ENCODE peak calls at places on chromosomes 2 and 18, in eight cellular contexts. One of them, this sample, is unnamed.

GRCh38 chr18:74870950-74871349 is 273.3 kb downstream of the ZNF407 start:
- DNase-seq in naive thymus-derived CD4-positive, alpha-beta T cell: no peak
- DNase-seq in NAMALWA: no peak
- DNase-seq in IMR-90: no peak
- DNase-seq in NCI-H2107: no peak
- DNase-seq in dorsolateral prefrontal cortex: no peak
- DNase-seq in neuronal stem cell: no peak
- DNase-seq in WTC11: no peak
- DNase-seq in this sample: no peak

GRCh38 chr18:46632401-46633089 is 24.5 kb downstream of the LOXHD1 start:
- DNase-seq in naive thymus-derived CD4-positive, alpha-beta T cell: no peak
- DNase-seq in NAMALWA: no peak
- DNase-seq in IMR-90: peak
- DNase-seq in NCI-H2107: no peak
- DNase-seq in dorsolateral prefrontal cortex: peak
- DNase-seq in neuronal stem cell: no peak
- DNase-seq in WTC11: no peak
- DNase-seq in this sample: peak

GRCh38 chr2:145096582-145096981 is 576.7 kb upstream of the ZEB2 start:
- DNase-seq in naive thymus-derived CD4-positive, alpha-beta T cell: no peak
- DNase-seq in NAMALWA: no peak
- DNase-seq in IMR-90: peak
- DNase-seq in NCI-H2107: no peak
- DNase-seq in dorsolateral prefrontal cortex: no peak
- DNase-seq in neuronal stem cell: no peak
- DNase-seq in WTC11: no peak
- DNase-seq in this sample: no peak

GRCh38 chr2:39845460-39846146 is 66.5 kb upstream of the THUMPD2 start:
- DNase-seq in naive thymus-derived CD4-positive, alpha-beta T cell: no peak
- DNase-seq in NAMALWA: no peak
- DNase-seq in IMR-90: peak
- DNase-seq in NCI-H2107: no peak
- DNase-seq in dorsolateral prefrontal cortex: no peak
- DNase-seq in neuronal stem cell: no peak
- DNase-seq in WTC11: no peak
- DNase-seq in this sample: no peak

GRCh38 chr18:61435064-61435652 is 101.9 kb downstream of the CDH20 start:
- DNase-seq in naive thymus-derived CD4-positive, alpha-beta T cell: no peak
- DNase-seq in NAMALWA: peak
- DNase-seq in IMR-90: peak
- DNase-seq in NCI-H2107: no peak
- DNase-seq in dorsolateral prefrontal cortex: no peak
- DNase-seq in neuronal stem cell: no peak
- DNase-seq in WTC11: no peak
- DNase-seq in this sample: no peak

GRCh38 chr18:32040936-32041335 is 22.3 kb downstream of the RNF125 start:
- DNase-seq in naive thymus-derived CD4-positive, alpha-beta T cell: peak
- DNase-seq in NAMALWA: no peak
- DNase-seq in IMR-90: no peak
- DNase-seq in NCI-H2107: no peak
- DNase-seq in dorsolateral prefrontal cortex: no peak
- DNase-seq in neuronal stem cell: no peak
- DNase-seq in WTC11: no peak
- DNase-seq in this sample: no peak

GRCh38 chr2:34107811-34108210 is 508.7 kb upstream of the FAM98A start:
- DNase-seq in naive thymus-derived CD4-positive, alpha-beta T cell: no peak
- DNase-seq in NAMALWA: no peak
- DNase-seq in IMR-90: no peak
- DNase-seq in NCI-H2107: no peak
- DNase-seq in dorsolateral prefrontal cortex: no peak
- DNase-seq in neuronal stem cell: no peak
- DNase-seq in WTC11: no peak
- DNase-seq in this sample: no peak

GRCh38 chr2:67670704-67671300 is 273.7 kb downstream of the ETAA1 start:
- DNase-seq in naive thymus-derived CD4-positive, alpha-beta T cell: no peak
- DNase-seq in NAMALWA: no peak
- DNase-seq in IMR-90: no peak
- DNase-seq in NCI-H2107: no peak
- DNase-seq in dorsolateral prefrontal cortex: no peak
- DNase-seq in neuronal stem cell: no peak
- DNase-seq in WTC11: no peak
- DNase-seq in this sample: no peak

GRCh38 chr2:223598994-223599645 is 3.0 kb downstream of the SCG2 start:
- DNase-seq in naive thymus-derived CD4-positive, alpha-beta T cell: no peak
- DNase-seq in NAMALWA: no peak
- DNase-seq in IMR-90: peak
- DNase-seq in NCI-H2107: no peak
- DNase-seq in dorsolateral prefrontal cortex: no peak
- DNase-seq in neuronal stem cell: no peak
- DNase-seq in WTC11: no peak
- DNase-seq in this sample: no peak

GRCh38 chr18:36706313-36706881 is 122.4 kb downstream of the TPGS2 start:
- DNase-seq in naive thymus-derived CD4-positive, alpha-beta T cell: no peak
- DNase-seq in NAMALWA: no peak
- DNase-seq in IMR-90: peak
- DNase-seq in NCI-H2107: no peak
- DNase-seq in dorsolateral prefrontal cortex: no peak
- DNase-seq in neuronal stem cell: no peak
- DNase-seq in WTC11: no peak
- DNase-seq in this sample: no peak

GRCh38 chr2:58971511-58971910 is 730.4 kb upstream of the FANCL start:
- DNase-seq in naive thymus-derived CD4-positive, alpha-beta T cell: no peak
- DNase-seq in NAMALWA: no peak
- DNase-seq in IMR-90: no peak
- DNase-seq in NCI-H2107: no peak
- DNase-seq in dorsolateral prefrontal cortex: no peak
- DNase-seq in neuronal stem cell: no peak
- DNase-seq in WTC11: no peak
- DNase-seq in this sample: no peak

GRCh38 chr2:195590866-195591215 is 66.2 kb upstream of the SLC39A10 start:
- DNase-seq in naive thymus-derived CD4-positive, alpha-beta T cell: no peak
- DNase-seq in NAMALWA: no peak
- DNase-seq in IMR-90: no peak
- DNase-seq in NCI-H2107: no peak
- DNase-seq in dorsolateral prefrontal cortex: no peak
- DNase-seq in neuronal stem cell: no peak
- DNase-seq in WTC11: no peak
- DNase-seq in this sample: no peak

GRCh38 chr18:13574355-13574754 is 152.0 kb downstream of the FAM210A start:
- DNase-seq in naive thymus-derived CD4-positive, alpha-beta T cell: no peak
- DNase-seq in NAMALWA: no peak
- DNase-seq in IMR-90: no peak
- DNase-seq in NCI-H2107: no peak
- DNase-seq in dorsolateral prefrontal cortex: no peak
- DNase-seq in neuronal stem cell: no peak
- DNase-seq in WTC11: no peak
- DNase-seq in this sample: no peak

GRCh38 chr18:55830490-55830889 is 242.5 kb upstream of the TCF4 start:
- DNase-seq in naive thymus-derived CD4-positive, alpha-beta T cell: no peak
- DNase-seq in NAMALWA: no peak
- DNase-seq in IMR-90: no peak
- DNase-seq in NCI-H2107: no peak
- DNase-seq in dorsolateral prefrontal cortex: no peak
- DNase-seq in neuronal stem cell: no peak
- DNase-seq in WTC11: no peak
- DNase-seq in this sample: no peak

GRCh38 chr2:80001704-80002103 is 302.8 kb downstream of the LRRTM1 start:
- DNase-seq in naive thymus-derived CD4-positive, alpha-beta T cell: no peak
- DNase-seq in NAMALWA: no peak
- DNase-seq in IMR-90: peak
- DNase-seq in NCI-H2107: no peak
- DNase-seq in dorsolateral prefrontal cortex: no peak
- DNase-seq in neuronal stem cell: no peak
- DNase-seq in WTC11: no peak
- DNase-seq in this sample: no peak

GRCh38 chr2:125471963-125472362 is 1184.0 kb upstream of the GYPC start:
- DNase-seq in naive thymus-derived CD4-positive, alpha-beta T cell: no peak
- DNase-seq in NAMALWA: no peak
- DNase-seq in IMR-90: peak
- DNase-seq in NCI-H2107: no peak
- DNase-seq in dorsolateral prefrontal cortex: no peak
- DNase-seq in neuronal stem cell: peak
- DNase-seq in WTC11: peak
- DNase-seq in this sample: no peak

GRCh38 chr2:211408485-211408884 is 852.1 kb downstream of the CPS1 start:
- DNase-seq in naive thymus-derived CD4-positive, alpha-beta T cell: no peak
- DNase-seq in NAMALWA: no peak
- DNase-seq in IMR-90: no peak
- DNase-seq in NCI-H2107: no peak
- DNase-seq in dorsolateral prefrontal cortex: no peak
- DNase-seq in neuronal stem cell: peak
- DNase-seq in WTC11: no peak
- DNase-seq in this sample: no peak

GRCh38 chr2:215982465-215982875 is 30.9 kb downstream of the MREG start:
- DNase-seq in naive thymus-derived CD4-positive, alpha-beta T cell: no peak
- DNase-seq in NAMALWA: no peak
- DNase-seq in IMR-90: peak
- DNase-seq in NCI-H2107: no peak
- DNase-seq in dorsolateral prefrontal cortex: no peak
- DNase-seq in neuronal stem cell: no peak
- DNase-seq in WTC11: no peak
- DNase-seq in this sample: no peak

GRCh38 chr2:128317186-128317897 is 1.3 kb downstream of the HS6ST1 start:
- DNase-seq in naive thymus-derived CD4-positive, alpha-beta T cell: no peak
- DNase-seq in NAMALWA: peak
- DNase-seq in IMR-90: no peak
- DNase-seq in NCI-H2107: no peak
- DNase-seq in dorsolateral prefrontal cortex: peak
- DNase-seq in neuronal stem cell: no peak
- DNase-seq in WTC11: peak
- DNase-seq in this sample: no peak

GRCh38 chr2:174495365-174496012 is 8.7 kb upstream of the GPR155 start:
- DNase-seq in naive thymus-derived CD4-positive, alpha-beta T cell: no peak
- DNase-seq in NAMALWA: no peak
- DNase-seq in IMR-90: peak
- DNase-seq in NCI-H2107: no peak
- DNase-seq in dorsolateral prefrontal cortex: peak
- DNase-seq in neuronal stem cell: no peak
- DNase-seq in WTC11: no peak
- DNase-seq in this sample: no peak

GRCh38 chr2:223626713-223627112 is 24.6 kb upstream of the SCG2 start:
- DNase-seq in naive thymus-derived CD4-positive, alpha-beta T cell: no peak
- DNase-seq in NAMALWA: no peak
- DNase-seq in IMR-90: peak
- DNase-seq in NCI-H2107: no peak
- DNase-seq in dorsolateral prefrontal cortex: no peak
- DNase-seq in neuronal stem cell: no peak
- DNase-seq in WTC11: no peak
- DNase-seq in this sample: no peak

GRCh38 chr18:61589724-61590065 is 256.5 kb downstream of the CDH20 start:
- DNase-seq in naive thymus-derived CD4-positive, alpha-beta T cell: no peak
- DNase-seq in NAMALWA: no peak
- DNase-seq in IMR-90: peak
- DNase-seq in NCI-H2107: no peak
- DNase-seq in dorsolateral prefrontal cortex: no peak
- DNase-seq in neuronal stem cell: no peak
- DNase-seq in WTC11: no peak
- DNase-seq in this sample: no peak

GRCh38 chr18:69432847-69433246 is 32.2 kb downstream of the DOK6 start:
- DNase-seq in naive thymus-derived CD4-positive, alpha-beta T cell: no peak
- DNase-seq in NAMALWA: no peak
- DNase-seq in IMR-90: no peak
- DNase-seq in NCI-H2107: no peak
- DNase-seq in dorsolateral prefrontal cortex: no peak
- DNase-seq in neuronal stem cell: no peak
- DNase-seq in WTC11: no peak
- DNase-seq in this sample: no peak

GRCh38 chr2:58899692-58900091 is 658.6 kb upstream of the FANCL start:
- DNase-seq in naive thymus-derived CD4-positive, alpha-beta T cell: no peak
- DNase-seq in NAMALWA: no peak
- DNase-seq in IMR-90: peak
- DNase-seq in NCI-H2107: no peak
- DNase-seq in dorsolateral prefrontal cortex: no peak
- DNase-seq in neuronal stem cell: no peak
- DNase-seq in WTC11: no peak
- DNase-seq in this sample: no peak

GRCh38 chr18:78512080-78512601 is 467.5 kb upstream of the SALL3 start:
- DNase-seq in naive thymus-derived CD4-positive, alpha-beta T cell: no peak
- DNase-seq in NAMALWA: no peak
- DNase-seq in IMR-90: no peak
- DNase-seq in NCI-H2107: no peak
- DNase-seq in dorsolateral prefrontal cortex: no peak
- DNase-seq in neuronal stem cell: no peak
- DNase-seq in WTC11: no peak
- DNase-seq in this sample: no peak

GRCh38 chr2:46213906-46214305 is 83.3 kb upstream of the EPAS1 start:
- DNase-seq in naive thymus-derived CD4-positive, alpha-beta T cell: no peak
- DNase-seq in NAMALWA: no peak
- DNase-seq in IMR-90: no peak
- DNase-seq in NCI-H2107: no peak
- DNase-seq in dorsolateral prefrontal cortex: no peak
- DNase-seq in neuronal stem cell: no peak
- DNase-seq in WTC11: no peak
- DNase-seq in this sample: no peak

GRCh38 chr2:168730391-168730790 is 72.0 kb upstream of the NOSTRIN start:
- DNase-seq in naive thymus-derived CD4-positive, alpha-beta T cell: no peak
- DNase-seq in NAMALWA: no peak
- DNase-seq in IMR-90: peak
- DNase-seq in NCI-H2107: no peak
- DNase-seq in dorsolateral prefrontal cortex: no peak
- DNase-seq in neuronal stem cell: no peak
- DNase-seq in WTC11: no peak
- DNase-seq in this sample: no peak

GRCh38 chr2:239153806-239154591 is 246.8 kb downstream of the HDAC4 start:
- DNase-seq in naive thymus-derived CD4-positive, alpha-beta T cell: no peak
- DNase-seq in NAMALWA: no peak
- DNase-seq in IMR-90: no peak
- DNase-seq in NCI-H2107: no peak
- DNase-seq in dorsolateral prefrontal cortex: peak
- DNase-seq in neuronal stem cell: no peak
- DNase-seq in WTC11: no peak
- DNase-seq in this sample: peak

GRCh38 chr2:99552529-99552928 is 62.7 kb upstream of the REV1 start:
- DNase-seq in naive thymus-derived CD4-positive, alpha-beta T cell: no peak
- DNase-seq in NAMALWA: no peak
- DNase-seq in IMR-90: no peak
- DNase-seq in NCI-H2107: no peak
- DNase-seq in dorsolateral prefrontal cortex: no peak
- DNase-seq in neuronal stem cell: no peak
- DNase-seq in WTC11: no peak
- DNase-seq in this sample: no peak

GRCh38 chr18:55489742-55490055 is 98.3 kb downstream of the TCF4 start:
- DNase-seq in naive thymus-derived CD4-positive, alpha-beta T cell: peak
- DNase-seq in NAMALWA: peak
- DNase-seq in IMR-90: peak
- DNase-seq in NCI-H2107: peak
- DNase-seq in dorsolateral prefrontal cortex: no peak
- DNase-seq in neuronal stem cell: no peak
- DNase-seq in WTC11: no peak
- DNase-seq in this sample: no peak

GRCh38 chr2:176753752-176754474 is 458.7 kb upstream of the HNRNPA3 start:
- DNase-seq in naive thymus-derived CD4-positive, alpha-beta T cell: no peak
- DNase-seq in NAMALWA: no peak
- DNase-seq in IMR-90: no peak
- DNase-seq in NCI-H2107: no peak
- DNase-seq in dorsolateral prefrontal cortex: no peak
- DNase-seq in neuronal stem cell: no peak
- DNase-seq in WTC11: no peak
- DNase-seq in this sample: no peak

GRCh38 chr18:44916429-44917183 is 235.9 kb downstream of the SETBP1 start:
- DNase-seq in naive thymus-derived CD4-positive, alpha-beta T cell: no peak
- DNase-seq in NAMALWA: no peak
- DNase-seq in IMR-90: no peak
- DNase-seq in NCI-H2107: no peak
- DNase-seq in dorsolateral prefrontal cortex: no peak
- DNase-seq in neuronal stem cell: no peak
- DNase-seq in WTC11: no peak
- DNase-seq in this sample: no peak

GRCh38 chr2:132701810-132702209 is 31.8 kb upstream of the LYPD1 start:
- DNase-seq in naive thymus-derived CD4-positive, alpha-beta T cell: no peak
- DNase-seq in NAMALWA: no peak
- DNase-seq in IMR-90: peak
- DNase-seq in NCI-H2107: no peak
- DNase-seq in dorsolateral prefrontal cortex: no peak
- DNase-seq in neuronal stem cell: no peak
- DNase-seq in WTC11: no peak
- DNase-seq in this sample: no peak

GRCh38 chr2:19356545-19357382 is 1.7 kb downstream of the OSR1 start:
- DNase-seq in naive thymus-derived CD4-positive, alpha-beta T cell: no peak
- DNase-seq in NAMALWA: no peak
- DNase-seq in IMR-90: peak
- DNase-seq in NCI-H2107: no peak
- DNase-seq in dorsolateral prefrontal cortex: no peak
- DNase-seq in neuronal stem cell: no peak
- DNase-seq in WTC11: no peak
- DNase-seq in this sample: no peak

This sample was measured in head of caudate nucleus.